ENCODE peak calls at places on chromosomes 12 and 14, in six cellular contexts. V is choroid plexus epithelial cell, N is A549, Y is BJ, Z is GM12878, B is omental fat pad. U is an unnamed sample.

GRCh38 chr12:9702239-9702638 is 30.7 kb downstream of the CLECL1 start:
- DNase-seq in Z (no peak), V (no peak), B (no peak), N (no peak), Y (no peak), U (no peak)

GRCh38 chr12:85821216-85821615 is 15.0 kb downstream of the RASSF9 start:
- DNase-seq in V (no peak), Z (no peak), Y (no peak), B (no peak), N (no peak), U (no peak)

GRCh38 chr12:47820631-47821345 is 1.1 kb upstream of the HDAC7 start:
- DNase-seq in N (peak), V (peak), Y (peak), B (peak), Z (no peak), U (no peak)

GRCh38 chr14:75518625-75519024 is 3.6 kb upstream of the BATF start:
- DNase-seq in Z (no peak), N (no peak), V (peak), B (no peak), Y (no peak), U (peak)

GRCh38 chr12:110102255-110102654 is 21.9 kb upstream of the IFT81 start:
- DNase-seq in B (no peak), Y (no peak), N (peak), Z (no peak), V (peak), U (peak)

GRCh38 chr14:69928111-69928523 is 48.9 kb downstream of the SMOC1 start:
- DNase-seq in N (no peak), Y (no peak), Z (no peak), V (peak), B (no peak), U (no peak)

GRCh38 chr12:57868870-57869609 is 22.5 kb upstream of the CTDSP2 start:
- DNase-seq in Y (no peak), N (no peak), Z (no peak), B (no peak), V (no peak), U (no peak)

GRCh38 chr14:89958966-89959365 is 3.2 kb downstream of the TDP1 start:
- DNase-seq in N (no peak), Y (no peak), V (no peak), B (no peak), Z (no peak), U (no peak)

GRCh38 chr14:50191499-50191898 is 39.9 kb downstream of the SOS2 start:
- DNase-seq in V (no peak), Y (no peak), Z (no peak), B (no peak), N (no peak), U (no peak)

DNA sequence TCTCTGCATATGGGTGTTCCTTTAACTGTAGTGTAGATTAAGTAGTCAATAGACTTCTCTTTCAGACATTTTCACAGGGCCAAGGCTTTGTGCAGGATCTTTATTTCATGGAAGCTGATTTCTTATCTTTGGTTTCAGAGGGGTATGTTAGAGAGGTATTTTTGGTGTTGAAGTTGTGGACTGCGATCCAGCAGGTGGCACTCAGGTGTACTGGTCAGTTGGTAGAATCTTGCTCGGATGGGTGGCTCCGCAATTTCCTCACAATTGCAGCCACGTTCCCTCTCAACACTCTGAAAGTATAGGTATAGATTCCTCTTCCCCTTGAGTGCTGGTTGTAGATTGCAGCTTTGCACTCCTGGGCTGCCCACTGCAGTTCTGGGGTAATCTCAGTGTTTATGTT is 44.3 kb downstream of the OSBPL8 start:
- DNase-seq in N (no peak), Y (no peak), V (no peak), B (no peak), Z (no peak), U (no peak)
- TF ChIP-seq CTCF in N (no peak), Y (no peak), V (no peak), B (no peak), Z (no peak), U (no peak)

GRCh38 chr12:111753144-111753881 is 13.4 kb upstream of the ALDH2 start:
- DNase-seq in Y (no peak), Z (no peak), V (peak), N (peak), B (no peak), U (peak)
- TF ChIP-seq CTCF in Y (peak), Z (peak), V (peak), N (peak), B (no peak), U (peak)

GRCh38 chr14:64986578-64987571 is at the start of gene FNTB:
- DNase-seq in B (peak), Z (peak), N (peak), Y (peak), V (peak), U (peak)
- TF ChIP-seq CTCF in B (no peak), Z (peak), N (peak), Y (peak), V (peak), U (peak)

DNA sequence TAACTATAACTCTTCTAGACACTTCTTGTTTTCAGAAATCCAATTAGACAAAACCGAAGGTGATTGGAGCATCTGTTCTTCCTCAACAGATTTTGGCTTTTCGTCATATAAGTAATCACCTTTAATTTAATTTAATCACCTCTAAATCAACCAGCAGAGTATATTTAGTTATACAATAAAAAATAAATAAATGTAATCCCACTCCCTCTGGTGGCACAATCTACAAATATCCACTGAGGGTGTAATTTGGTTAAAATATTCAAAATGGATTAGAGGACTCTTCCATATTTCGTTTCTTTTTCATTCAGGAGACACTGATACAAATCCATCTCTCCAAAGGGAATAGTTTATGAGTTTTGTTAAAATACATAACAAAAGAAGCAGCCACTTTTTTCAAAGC is 18.3 kb upstream of the SLC35F4 start:
- DNase-seq in N (no peak), V (peak), Y (no peak), Z (no peak), B (no peak), U (no peak)
- TF ChIP-seq CTCF in N (peak), V (peak), Y (peak), Z (no peak), B (no peak), U (no peak)